ENCODE peak calls at places on chromosome 14, in eight cellular contexts. R is left lung; M is CD4-positive, alpha-beta T cell; C is activated CD8-positive, alpha-beta T cell treated with anti-CD3 and anti-CD28 coated beads, Interleukin-2, amount 10 ng/mL, durations not matched to agents 7 days and 5 days; D is upper lobe of right lung; O is naive thymus-derived CD4-positive, alpha-beta T cell; Y is activated T-cell treated with anti-CD3 and anti-CD28 coated beads, Interleukin-2, amount 50 U/mL, for 72 hours; N is naive thymus-derived CD8-positive, alpha-beta T cell. T is an unnamed sample.

GRCh38 chr14:26138764-26139445 is 458.9 kb downstream of the NOVA1 start:
- ATAC-seq in O (no peak), N (no peak), M (no peak), R (no peak), D (no peak), C (no peak), Y (no peak), T (peak; percentile 64)

GRCh38 chr14:35366048-35366428 is 38.5 kb downstream of the NFKBIA start:
- ATAC-seq in M (no peak), Y (peak; percentile 80), O (peak; percentile 83), R (peak; percentile 54), N (no peak), C (no peak), D (peak; percentile 33), T (no peak)

GRCh38 chr14:92217956-92218355 is 96.2 kb downstream of the CPSF2 start:
- ATAC-seq in D (no peak), N (no peak), O (no peak), R (no peak), C (no peak), M (no peak), Y (no peak), T (no peak)

GRCh38 chr14:55158412-55158811 is 29.4 kb downstream of the LGALS3 start:
- ATAC-seq in R (no peak), C (no peak), D (no peak), M (no peak), Y (no peak), N (no peak), O (no peak), T (no peak)

GRCh38 chr14:73770977-73771847 is 57.0 kb upstream of the PNMA1 start:
- ATAC-seq in D (no peak), R (peak; percentile 14), C (peak; percentile 24), O (no peak), N (no peak), Y (peak; percentile 9), M (no peak), T (peak; percentile 36)

GRCh38 chr14:105349992-105350391 is 35.4 kb downstream of the PACS2 start:
- ATAC-seq in R (no peak), O (no peak), N (no peak), Y (no peak), D (no peak), M (no peak), C (no peak), T (no peak)

GRCh38 chr14:44149597-44149996 is 357.5 kb downstream of the FSCB start:
- ATAC-seq in D (no peak), R (peak; percentile 17), C (no peak), N (no peak), O (no peak), Y (no peak), M (no peak), T (no peak)

GRCh38 chr14:37032863-37033262 is 139.5 kb downstream of the SLC25A21 start:
- ATAC-seq in Y (no peak), M (no peak), N (no peak), D (no peak), O (no peak), C (no peak), R (peak; percentile 47), T (no peak)

GRCh38 chr14:63632932-63633514 is 8.6 kb downstream of the WDR89 start:
- ATAC-seq in R (peak; percentile 65), M (peak; percentile 96), O (peak; percentile 92), Y (peak; percentile 61), D (peak; percentile 57), N (peak; percentile 89), C (peak; percentile 68), T (peak; percentile 55)

GRCh38 chr14:61229475-61229888 is 51.7 kb downstream of the TMEM30B start:
- ATAC-seq in C (no peak), M (no peak), Y (no peak), N (no peak), D (peak; percentile 34), R (no peak), O (no peak), T (no peak)

GRCh38 chr14:69648480-69649414 is 37.4 kb downstream of the SUSD6 start:
- ATAC-seq in C (no peak), M (no peak), O (no peak), D (no peak), R (peak; percentile 30), N (no peak), Y (no peak), T (no peak)

GRCh38 chr14:88005978-88006851 is 1.3 kb downstream of the GPR65 start:
- ATAC-seq in R (peak; percentile 82), O (peak; percentile 94), N (peak; percentile 92), D (peak; percentile 94), Y (peak; percentile 95), C (peak; percentile 90), M (peak; percentile 90), T (peak; percentile 77)

GRCh38 chr14:64663174-64663573 is 41.0 kb upstream of the PLEKHG3 start:
- ATAC-seq in Y (no peak), C (no peak), D (no peak), R (no peak), N (no peak), O (no peak), M (no peak), T (no peak)

GRCh38 chr14:87805315-87805723 is 187.7 kb downstream of the GALC start:
- ATAC-seq in O (no peak), D (peak; percentile 86), C (peak; percentile 65), Y (peak; percentile 53), M (no peak), N (no peak), R (peak; percentile 76), T (peak; percentile 37)

GRCh38 chr14:35338731-35339405 is 46.7 kb downstream of the PSMA6 start:
- ATAC-seq in O (no peak), D (no peak), R (no peak), C (no peak), N (no peak), M (no peak), Y (no peak), T (no peak)

GRCh38 chr14:101561145-101561896 is at the start of gene DIO3:
- ATAC-seq in D (no peak), Y (no peak), O (no peak), C (no peak), N (no peak), R (no peak), M (no peak), T (peak; percentile 34)

T was measured in esophagus mucosa.